ENCODE peak calls at places on chromosome 2, in seven cellular contexts. R is Calu3; S is hepatic stellate cell; P is endothelial cell of umbilical vein; K is renal cortical epithelial cell; M is activated naive CD4-positive, alpha-beta T cell; Z is T follicular helper cell. J is an unnamed sample.

GRCh38 chr2:106885981-106886915 is at the start of gene ST6GAL2:
- DNase-seq in S (peak), K (no peak), M (no peak), R (no peak), Z (no peak), P (no peak), J (peak)

GRCh38 chr2:154699560-154699901 is 1.0 kb downstream of the KCNJ3 start:
- DNase-seq in P (no peak), K (no peak), M (no peak), S (no peak), Z (no peak), R (no peak), J (no peak)

GRCh38 chr2:219521066-219521880 is 7.0 kb downstream of the ASIC4 start:
- DNase-seq in K (no peak), R (peak), S (peak), P (no peak), M (no peak), Z (no peak), J (peak)

GRCh38 chr2:12302691-12303090 is 414.0 kb upstream of the TRIB2 start:
- DNase-seq in Z (no peak), K (no peak), R (no peak), M (no peak), S (no peak), P (no peak), J (no peak)

GRCh38 chr2:24313744-24314632 is 46.3 kb downstream of the ITSN2 start:
- DNase-seq in Z (no peak), K (peak), M (no peak), R (no peak), P (no peak), S (peak), J (no peak)

GRCh38 chr2:64952896-64953482 is 36.2 kb upstream of the SLC1A4 start:
- DNase-seq in Z (no peak), P (peak), R (no peak), S (peak), M (no peak), K (peak), J (no peak)

GRCh38 chr2:143152219-143152618 is 23.0 kb downstream of the ARHGAP15 start:
- DNase-seq in R (no peak), M (no peak), S (no peak), Z (no peak), K (no peak), P (no peak), J (no peak)

GRCh38 chr2:179963626-179964025 is 43.5 kb downstream of the CWC22 start:
- DNase-seq in Z (no peak), M (no peak), P (peak), R (no peak), S (peak), K (peak), J (peak)

GRCh38 chr2:69385443-69386151 is 1.4 kb downstream of the GFPT1 start:
- DNase-seq in S (no peak), Z (no peak), R (peak), M (no peak), P (peak), K (no peak), J (no peak)

GRCh38 chr2:238370482-238371372 is 50.4 kb downstream of the TRAF3IP1 start:
- DNase-seq in K (peak), S (peak), Z (peak), R (peak), P (peak), M (no peak), J (peak)

GRCh38 chr2:165892541-165892940 is 61.0 kb downstream of the TTC21B start:
- DNase-seq in K (no peak), P (no peak), M (no peak), Z (no peak), R (no peak), S (no peak), J (no peak)

GRCh38 chr2:236728916-236729670 is 159.5 kb downstream of the ACKR3 start:
- DNase-seq in S (no peak), K (no peak), M (no peak), R (no peak), Z (no peak), P (no peak), J (no peak)

GRCh38 chr2:68767031-68767961 is 32.7 kb downstream of the ARHGAP25 start:
- DNase-seq in R (no peak), P (no peak), S (no peak), K (no peak), M (no peak), Z (peak), J (no peak)

GRCh38 chr2:42106257-42106816 is 58.5 kb downstream of the PKDCC start:
- DNase-seq in P (no peak), K (no peak), M (no peak), R (no peak), S (no peak), Z (no peak), J (no peak)

GRCh38 chr2:196959750-196960392 is 33.4 kb upstream of the PGAP1 start:
- DNase-seq in Z (no peak), P (no peak), K (peak), M (no peak), R (no peak), S (no peak), J (no peak)

GRCh38 chr2:179429060-179429471 is 164.4 kb upstream of the SESTD1 start:
- DNase-seq in M (no peak), P (no peak), S (no peak), K (no peak), R (no peak), Z (no peak), J (no peak)

GRCh38 chr2:70362661-70363060 is 60.8 kb upstream of the FAM136A start:
- DNase-seq in P (no peak), K (no peak), S (no peak), M (no peak), Z (no peak), R (no peak), J (no peak)

GRCh38 chr2:11248-11941 is 34.9 kb downstream of the FAM110C start:
- DNase-seq in P (peak), Z (peak), S (no peak), R (peak), M (peak), K (peak), J (peak)

GRCh38 chr2:214577769-214578168 is 166.9 kb downstream of the VWC2L start:
- DNase-seq in R (no peak), Z (no peak), P (no peak), K (no peak), M (no peak), S (no peak), J (no peak)

GRCh38 chr2:238114851-238115660 is 14.9 kb downstream of the ESPNL start:
- DNase-seq in P (no peak), S (no peak), Z (no peak), K (no peak), M (no peak), R (no peak), J (no peak)

GRCh38 chr2:172091626-172092566 is 6.6 kb downstream of the DLX1 start:
- DNase-seq in S (no peak), Z (no peak), R (no peak), K (no peak), M (no peak), P (no peak), J (no peak)

GRCh38 chr2:45907592-45907991 is 256.1 kb downstream of the PRKCE start:
- DNase-seq in M (no peak), P (no peak), Z (no peak), R (no peak), S (no peak), K (no peak), J (no peak)

GRCh38 chr2:60959501-60959900 is 58.0 kb upstream of the PEX13 start:
- DNase-seq in Z (no peak), M (no peak), S (no peak), K (no peak), P (no peak), R (no peak), J (no peak)

GRCh38 chr2:133812826-133813617 is 244.8 kb upstream of the NCKAP5 start:
- DNase-seq in K (peak), Z (no peak), R (no peak), M (no peak), P (peak), S (no peak), J (no peak)

GRCh38 chr2:100416939-100417744 is at the start of gene CHST10:
- DNase-seq in M (no peak), K (peak), P (peak), S (peak), Z (peak), R (peak), J (peak)

GRCh38 chr2:113703404-113704299 is 52.8 kb downstream of the SLC35F5 start:
- DNase-seq in P (no peak), R (no peak), S (no peak), Z (no peak), M (no peak), K (no peak), J (no peak)

GRCh38 chr2:30368258-30368657 is 78.8 kb upstream of the LCLAT1 start:
- DNase-seq in S (peak), K (peak), M (no peak), R (no peak), Z (no peak), P (no peak), J (no peak)

GRCh38 chr2:69465513-69466456 is 28.6 kb upstream of the NFU1 start:
- DNase-seq in P (no peak), M (no peak), K (no peak), Z (no peak), S (no peak), R (no peak), J (no peak)

GRCh38 chr2:11056614-11057013 is 98.7 kb upstream of the SLC66A3 start:
- DNase-seq in R (no peak), K (peak), M (no peak), Z (no peak), P (no peak), S (peak), J (peak)

GRCh38 chr2:16722677-16723076 is 57.0 kb upstream of the CYRIA start:
- DNase-seq in K (no peak), R (no peak), M (no peak), S (no peak), P (no peak), Z (no peak), J (peak)

J was measured in lung microvascular endothelial cell.